ENCODE peak calls at places on chromosomes 12 and 14, in ten cellular contexts. V is fibroblast of lung, G is GM12878, O is neural progenitor cell, C is PC-3, U is K562, R is endothelial cell of umbilical vein, F is SK-N-SH, J is OCI-LY7, W is keratinocyte. M is an unnamed sample.

GRCh38 chr14:50964683-50965390 is 20.6 kb upstream of the PYGL start:
- DNase-seq in V (peak), J (no peak), F (no peak), W (no peak), R (peak), U (no peak), C (peak), G (no peak), O (no peak), M (no peak)

GRCh38 chr12:65875635-65876034 is 51.4 kb downstream of the HMGA2 start:
- DNase-seq in W (no peak), V (peak), J (no peak), F (no peak), C (no peak), R (no peak), U (no peak), O (no peak), G (no peak), M (no peak)

GRCh38 chr12:46358791-46359666 is 13.5 kb downstream of the SLC38A2 start:
- DNase-seq in C (no peak), J (no peak), W (no peak), V (peak), R (no peak), F (no peak), U (no peak), G (no peak), O (no peak), M (no peak)

GRCh38 chr12:117836476-117836875 is 132.3 kb downstream of the KSR2 start:
- DNase-seq in V (no peak), W (no peak), F (no peak), G (no peak), J (no peak), U (no peak), O (no peak), R (no peak), C (no peak), M (no peak)

GRCh38 chr14:68654471-68654941 is 138.4 kb downstream of the ZFP36L1 start:
- DNase-seq in R (no peak), U (no peak), W (no peak), G (no peak), O (no peak), V (no peak), C (no peak), J (no peak), F (peak), M (no peak)

GRCh38 chr12:88775742-88776151 is 195.5 kb upstream of the KITLG start:
- DNase-seq in J (no peak), U (no peak), F (no peak), O (no peak), G (no peak), W (no peak), C (no peak), V (no peak), R (peak), M (no peak)

GRCh38 chr12:110466791-110467190 is 1.3 kb downstream of the GPN3 start:
- DNase-seq in W (no peak), R (no peak), U (no peak), C (no peak), F (no peak), V (no peak), J (no peak), G (no peak), O (no peak), M (peak)

GRCh38 chr14:50804181-50804721 is 26.7 kb downstream of the NIN start:
- DNase-seq in V (peak), G (no peak), R (peak), J (no peak), W (no peak), C (no peak), F (no peak), U (no peak), O (no peak), M (no peak)

GRCh38 chr12:47903927-47904646 is 707 bp downstream of the VDR start:
- DNase-seq in F (no peak), C (peak), W (no peak), G (no peak), V (peak), O (no peak), J (no peak), R (peak), U (peak), M (no peak)

GRCh38 chr14:56044196-56044595 is 74.0 kb upstream of the PELI2 start:
- DNase-seq in G (no peak), U (no peak), J (no peak), V (no peak), F (no peak), O (no peak), W (no peak), R (no peak), C (no peak), M (no peak)

GRCh38 chr12:124975276-124975675 is 13.7 kb downstream of the DHX37 start:
- DNase-seq in U (no peak), J (no peak), C (no peak), O (no peak), G (no peak), F (no peak), W (no peak), V (no peak), R (no peak), M (no peak)

GRCh38 chr14:75222208-75222701 is 45.8 kb upstream of the TMED10 start:
- DNase-seq in J (peak), W (no peak), G (peak), R (peak), C (no peak), F (no peak), V (peak), U (no peak), O (no peak), M (peak)

GRCh38 chr12:131830335-131831020 is 2.3 kb downstream of the MMP17 start:
- DNase-seq in O (peak), F (peak), W (no peak), C (peak), V (peak), R (peak), G (no peak), J (peak), U (peak), M (no peak)

GRCh38 chr14:79325071-79325470 is 886.2 kb downstream of the DIO2 start:
- DNase-seq in G (no peak), O (no peak), U (no peak), C (peak), J (no peak), V (peak), W (no peak), R (no peak), F (no peak), M (no peak)

GRCh38 chr12:107853479-107853878 is 79.0 kb downstream of the ASCL4 start:
- DNase-seq in G (no peak), R (no peak), O (no peak), V (no peak), C (no peak), F (no peak), U (no peak), W (no peak), J (no peak), M (no peak)

GRCh38 chr12:26630546-26631027 is 202.4 kb downstream of the ITPR2 start:
- DNase-seq in W (no peak), G (no peak), O (no peak), R (peak), U (no peak), C (peak), J (no peak), V (peak), F (no peak), M (no peak)

GRCh38 chr14:66403183-66403582 is 83.0 kb upstream of the CCDC196 start:
- DNase-seq in V (peak), J (peak), W (peak), G (no peak), R (peak), C (peak), U (no peak), F (no peak), O (peak), M (peak)

GRCh38 chr14:42624980-42625761 is 1018.5 kb downstream of the LRFN5 start:
- DNase-seq in W (no peak), R (no peak), J (no peak), C (no peak), F (no peak), O (no peak), U (no peak), V (no peak), G (no peak), M (no peak)

GRCh38 chr12:32860182-32860581 is 36.4 kb downstream of the PKP2 start:
- DNase-seq in V (no peak), R (no peak), U (no peak), O (no peak), G (no peak), J (no peak), F (no peak), W (no peak), C (no peak), M (no peak)

GRCh38 chr12:5784626-5785130 is 160.4 kb downstream of the ANO2 start:
- DNase-seq in V (no peak), O (no peak), F (no peak), U (no peak), C (no peak), G (no peak), W (no peak), R (no peak), J (no peak), M (no peak)

GRCh38 chr14:34111933-34112332 is 161.1 kb upstream of the EGLN3 start:
- DNase-seq in F (no peak), G (no peak), U (no peak), C (no peak), W (no peak), R (no peak), O (peak), J (no peak), V (no peak), M (no peak)

GRCh38 chr12:8590842-8591545 is 21.7 kb downstream of the AICDA start:
- DNase-seq in V (no peak), W (peak), R (no peak), C (no peak), J (peak), G (no peak), O (no peak), U (no peak), F (no peak), M (peak)

GRCh38 chr12:132248439-132249157 is 80.8 kb downstream of the GALNT9 start:
- DNase-seq in U (no peak), F (no peak), V (no peak), C (peak), W (no peak), G (no peak), J (no peak), O (peak), R (no peak), M (no peak)

GRCh38 chr12:64666054-64666914 is 56.0 kb downstream of the RASSF3 start:
- DNase-seq in F (no peak), W (no peak), V (peak), G (no peak), C (peak), R (peak), O (no peak), J (peak), U (no peak), M (no peak)

GRCh38 chr12:121576851-121577391 is 3.9 kb downstream of the KDM2B start:
- DNase-seq in U (no peak), F (no peak), V (peak), W (no peak), R (no peak), C (peak), J (no peak), G (no peak), O (peak), M (no peak)

GRCh38 chr12:103326190-103326589 is 169.6 kb downstream of the C12orf42 start:
- DNase-seq in C (peak), V (no peak), O (peak), G (no peak), J (peak), R (no peak), W (no peak), F (peak), U (no peak), M (peak)

GRCh38 chr12:32049956-32050355 is 56.7 kb upstream of the BICD1 start:
- DNase-seq in F (no peak), R (no peak), C (no peak), J (no peak), W (no peak), U (no peak), G (no peak), O (no peak), V (peak), M (no peak)

GRCh38 chr12:122349078-122349477 is 73.4 kb downstream of the CLIP1 start:
- DNase-seq in J (no peak), G (no peak), R (no peak), V (no peak), C (no peak), W (no peak), O (no peak), U (no peak), F (no peak), M (no peak)

GRCh38 chr12:8028267-8028666 is 4.2 kb upstream of the FOXJ2 start:
- DNase-seq in F (no peak), V (no peak), U (no peak), W (no peak), G (no peak), O (no peak), R (no peak), J (no peak), C (no peak), M (no peak)

GRCh38 chr12:54419088-54419887 is at the start of gene ITGA5:
- DNase-seq in U (peak), O (peak), F (peak), W (no peak), V (peak), R (peak), G (no peak), J (no peak), C (peak), M (no peak)

GRCh38 chr12:54421873-54422250 is 2.8 kb upstream of the ITGA5 start:
- DNase-seq in G (no peak), W (no peak), O (no peak), U (no peak), R (peak), C (no peak), F (no peak), V (no peak), J (no peak), M (no peak)

GRCh38 chr12:54418441-54419087 is 502 bp downstream of the ITGA5 start:
- DNase-seq in R (no peak), G (no peak), O (no peak), F (peak), J (no peak), V (no peak), U (peak), C (no peak), W (no peak), M (no peak)

GRCh38 chr12:54421175-54421872 is 2.3 kb upstream of the ITGA5 start:
- DNase-seq in U (no peak), G (no peak), W (no peak), V (peak), F (no peak), J (no peak), R (peak), C (no peak), O (no peak), M (no peak)

GRCh38 chr12:54420766-54421144 is 1.7 kb upstream of the ITGA5 start:
- DNase-seq in W (no peak), U (no peak), G (no peak), J (no peak), O (no peak), C (no peak), F (no peak), R (peak), V (no peak), M (no peak)
- H3K27ac ChIP-seq in W (no peak), U (peak), G (no peak), J (no peak), O (peak), C (no peak), F (no peak), R (peak), V (peak), M (no peak)

GRCh38 chr12:51186465-51186864 is 13.5 kb upstream of the TFCP2 start:
- DNase-seq in U (no peak), O (no peak), F (peak), V (no peak), W (no peak), C (no peak), R (no peak), G (no peak), J (peak), M (no peak)

GRCh38 chr12:51185171-51185717 is 12.3 kb upstream of the TFCP2 start:
- DNase-seq in G (no peak), V (no peak), C (no peak), O (no peak), W (no peak), R (no peak), J (no peak), F (no peak), U (no peak), M (no peak)

GRCh38 chr12:51183816-51184215 is 10.9 kb upstream of the TFCP2 start:
- DNase-seq in W (no peak), V (peak), R (no peak), U (no peak), F (peak), J (no peak), C (peak), G (no peak), O (no peak), M (no peak)

GRCh38 chr12:51181558-51181957 is 8.6 kb upstream of the TFCP2 start:
- DNase-seq in V (no peak), C (no peak), U (no peak), J (no peak), G (no peak), W (no peak), F (no peak), R (no peak), O (no peak), M (no peak)

GRCh38 chr12:51183349-51183748 is 10.4 kb upstream of the TFCP2 start:
- DNase-seq in V (no peak), J (no peak), C (no peak), G (no peak), R (no peak), F (no peak), U (no peak), O (no peak), W (no peak), M (no peak)
- H2AFZ ChIP-seq in V (no peak), J (peak), C (no peak), G (peak), R (no peak), F (no peak), U (peak), O (no peak), W (no peak), M (no peak)

GRCh38 chr12:76588881-76589565 is 29.5 kb upstream of the OSBPL8 start:
- DNase-seq in U (no peak), F (no peak), G (no peak), O (no peak), W (no peak), C (no peak), V (peak), R (no peak), J (no peak), M (no peak)

GRCh38 chr12:76583301-76583700 is 23.7 kb upstream of the OSBPL8 start:
- DNase-seq in J (peak), U (no peak), W (no peak), R (no peak), O (no peak), F (no peak), C (no peak), V (no peak), G (no peak), M (peak)

GRCh38 chr12:76591461-76591860 is 31.9 kb upstream of the OSBPL8 start:
- DNase-seq in G (no peak), V (no peak), U (no peak), C (peak), R (no peak), O (no peak), W (no peak), J (no peak), F (no peak), M (no peak)

GRCh38 chr12:76586764-76587395 is 27.3 kb upstream of the OSBPL8 start:
- DNase-seq in W (no peak), G (no peak), J (peak), U (peak), O (peak), V (peak), R (peak), F (peak), C (peak), M (peak)

GRCh38 chr12:76587428-76588178 is 28.0 kb upstream of the OSBPL8 start:
- DNase-seq in F (no peak), G (no peak), O (no peak), U (no peak), J (no peak), C (no peak), R (no peak), W (no peak), V (peak), M (no peak)
- H3K27ac ChIP-seq in F (no peak), G (no peak), O (no peak), U (no peak), J (no peak), C (no peak), R (no peak), W (no peak), V (no peak), M (no peak)

DNA sequence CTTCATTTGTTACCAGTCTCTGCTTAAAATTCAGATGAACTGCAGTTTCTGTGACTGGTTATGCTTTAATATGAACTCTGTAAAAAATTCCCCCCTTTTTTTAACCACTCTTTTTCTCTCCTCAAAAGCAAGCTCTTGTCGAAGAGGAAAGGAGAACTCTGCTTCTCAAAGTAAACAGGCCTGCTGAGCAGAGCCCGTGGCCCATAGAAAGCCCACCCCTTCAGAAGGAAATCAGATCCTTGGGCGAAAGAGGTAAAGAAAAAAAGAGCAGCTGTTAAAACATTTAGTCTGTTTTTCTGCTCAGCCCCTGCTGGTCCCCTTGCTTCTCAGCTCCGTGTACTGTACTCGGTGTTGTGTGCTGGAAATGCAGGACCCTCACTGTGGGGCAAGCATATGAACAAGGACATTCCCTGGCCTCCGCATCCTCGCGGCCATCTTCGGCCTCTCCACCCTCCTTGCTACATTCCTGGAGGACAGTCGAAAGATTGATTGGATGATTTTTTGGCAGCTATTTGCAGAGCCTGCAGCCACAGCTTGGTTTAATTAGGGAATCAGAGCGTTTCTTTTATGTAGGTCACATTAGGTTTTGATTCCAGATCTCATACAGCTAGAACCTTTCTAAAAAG is 164.6 kb upstream of the LRIG3 start:
- DNase-seq in W (no peak), G (no peak), V (peak), R (peak), U (no peak), C (no peak), O (peak), F (peak), J (no peak), M (no peak)
- H2AFZ ChIP-seq in W (peak), G (no peak), V (peak), R (peak), U (no peak), C (no peak), O (peak), F (peak), J (no peak), M (no peak)

M was measured in Karpas-422.